ENCODE peak calls at places on chromosomes 2 and 18, in five cellular contexts. One of them, this sample, is unnamed.

GRCh38 chr2:147294825-147295392 is 549.9 kb upstream of the ACVR2A start:
- DNase-seq in sciatic nerve: no peak
- DNase-seq in mesothelial cell of epicardium: no peak
- DNase-seq in dermis blood vessel endothelial cell: no peak
- DNase-seq in NCI-H345: no peak
- DNase-seq in this sample: no peak

GRCh38 chr2:20198796-20199361 is 26.1 kb downstream of the SDC1 start:
- DNase-seq in dermis blood vessel endothelial cell: no peak
- DNase-seq in sciatic nerve: no peak
- DNase-seq in mesothelial cell of epicardium: no peak
- DNase-seq in NCI-H345: peak; percentile 38
- DNase-seq in this sample: no peak

GRCh38 chr2:71486881-71487640 is 33.7 kb downstream of the DYSF start:
- DNase-seq in sciatic nerve: no peak
- DNase-seq in mesothelial cell of epicardium: no peak
- DNase-seq in NCI-H345: no peak
- DNase-seq in dermis blood vessel endothelial cell: no peak
- DNase-seq in this sample: no peak

GRCh38 chr2:113851640-113852039 is 38.2 kb upstream of the ACTR3 start:
- DNase-seq in mesothelial cell of epicardium: no peak
- DNase-seq in sciatic nerve: no peak
- DNase-seq in dermis blood vessel endothelial cell: no peak
- DNase-seq in NCI-H345: no peak
- DNase-seq in this sample: no peak

GRCh38 chr2:36173760-36174362 is 181.7 kb upstream of the CRIM1 start:
- DNase-seq in mesothelial cell of epicardium: no peak
- DNase-seq in sciatic nerve: no peak
- DNase-seq in dermis blood vessel endothelial cell: no peak
- DNase-seq in NCI-H345: no peak
- DNase-seq in this sample: no peak

GRCh38 chr18:9631814-9632496 is 17.6 kb upstream of the PPP4R1 start:
- DNase-seq in dermis blood vessel endothelial cell: peak; percentile 78
- DNase-seq in sciatic nerve: no peak
- DNase-seq in mesothelial cell of epicardium: no peak
- DNase-seq in NCI-H345: no peak
- DNase-seq in this sample: no peak

GRCh38 chr2:101883860-101884259 is 107.9 kb upstream of the IL1R2 start:
- DNase-seq in NCI-H345: no peak
- DNase-seq in sciatic nerve: no peak
- DNase-seq in dermis blood vessel endothelial cell: peak; percentile 70
- DNase-seq in mesothelial cell of epicardium: no peak
- DNase-seq in this sample: peak; percentile 11

GRCh38 chr2:15939556-15939853 is 845 bp upstream of the MYCN start:
- DNase-seq in mesothelial cell of epicardium: no peak
- DNase-seq in NCI-H345: no peak
- DNase-seq in sciatic nerve: peak; percentile 60
- DNase-seq in dermis blood vessel endothelial cell: peak; percentile 77
- DNase-seq in this sample: no peak

GRCh38 chr2:201220102-201220570 is 37.2 kb downstream of the CASP10 start:
- DNase-seq in NCI-H345: peak; percentile 51
- DNase-seq in mesothelial cell of epicardium: no peak
- DNase-seq in sciatic nerve: no peak
- DNase-seq in dermis blood vessel endothelial cell: peak; percentile 93
- DNase-seq in this sample: peak; percentile 71

GRCh38 chr2:239519081-239519920 is 118.5 kb upstream of the HDAC4 start:
- DNase-seq in mesothelial cell of epicardium: peak; percentile 59
- DNase-seq in NCI-H345: peak; percentile 25
- DNase-seq in sciatic nerve: no peak
- DNase-seq in dermis blood vessel endothelial cell: no peak
- DNase-seq in this sample: no peak

GRCh38 chr2:220043155-220043992 is 415.9 kb downstream of the SLC4A3 start:
- DNase-seq in NCI-H345: no peak
- DNase-seq in dermis blood vessel endothelial cell: no peak
- DNase-seq in mesothelial cell of epicardium: no peak
- DNase-seq in sciatic nerve: no peak
- DNase-seq in this sample: no peak

GRCh38 chr2:121099329-121100318 is 185.4 kb downstream of the TFCP2L1 start:
- DNase-seq in mesothelial cell of epicardium: no peak
- DNase-seq in dermis blood vessel endothelial cell: peak; percentile 20
- DNase-seq in NCI-H345: peak; percentile 22
- DNase-seq in sciatic nerve: no peak
- DNase-seq in this sample: no peak

GRCh38 chr2:38722271-38723115 is 28.7 kb downstream of the SRSF7 start:
- DNase-seq in sciatic nerve: no peak
- DNase-seq in mesothelial cell of epicardium: no peak
- DNase-seq in dermis blood vessel endothelial cell: no peak
- DNase-seq in NCI-H345: no peak
- DNase-seq in this sample: no peak

GRCh38 chr2:197871780-197872456 is 67.5 kb downstream of the PLCL1 start:
- DNase-seq in sciatic nerve: no peak
- DNase-seq in NCI-H345: peak; percentile 14
- DNase-seq in mesothelial cell of epicardium: no peak
- DNase-seq in dermis blood vessel endothelial cell: no peak
- DNase-seq in this sample: no peak

GRCh38 chr2:1633936-1634587 is 110.3 kb downstream of the PXDN start:
- DNase-seq in mesothelial cell of epicardium: no peak
- DNase-seq in NCI-H345: no peak
- DNase-seq in sciatic nerve: no peak
- DNase-seq in dermis blood vessel endothelial cell: no peak
- DNase-seq in this sample: no peak

GRCh38 chr2:36352024-36352398 is 3.6 kb upstream of the CRIM1 start:
- DNase-seq in sciatic nerve: no peak
- DNase-seq in NCI-H345: peak; percentile 33
- DNase-seq in dermis blood vessel endothelial cell: peak; percentile 77
- DNase-seq in mesothelial cell of epicardium: no peak
- DNase-seq in this sample: no peak

GRCh38 chr2:222915092-222915957 is 54.5 kb downstream of the ACSL3 start:
- DNase-seq in sciatic nerve: no peak
- DNase-seq in mesothelial cell of epicardium: no peak
- DNase-seq in dermis blood vessel endothelial cell: peak; percentile 55
- DNase-seq in NCI-H345: no peak
- DNase-seq in this sample: no peak

GRCh38 chr2:239216614-239217273 is 184.1 kb downstream of the HDAC4 start:
- DNase-seq in sciatic nerve: no peak
- DNase-seq in NCI-H345: no peak
- DNase-seq in dermis blood vessel endothelial cell: peak; percentile 39
- DNase-seq in mesothelial cell of epicardium: no peak
- DNase-seq in this sample: no peak

GRCh38 chr2:155310589-155310988 is 612.1 kb downstream of the KCNJ3 start:
- DNase-seq in sciatic nerve: no peak
- DNase-seq in dermis blood vessel endothelial cell: peak; percentile 7
- DNase-seq in mesothelial cell of epicardium: no peak
- DNase-seq in NCI-H345: peak; percentile 21
- DNase-seq in this sample: no peak

GRCh38 chr2:69770193-69770702 is 28.3 kb downstream of the ANXA4 start:
- DNase-seq in mesothelial cell of epicardium: no peak
- DNase-seq in sciatic nerve: no peak
- DNase-seq in NCI-H345: no peak
- DNase-seq in dermis blood vessel endothelial cell: peak; percentile 51
- DNase-seq in this sample: no peak

GRCh38 chr2:186561467-186562208 is 28.2 kb upstream of the ITGAV start:
- DNase-seq in mesothelial cell of epicardium: no peak
- DNase-seq in sciatic nerve: no peak
- DNase-seq in NCI-H345: no peak
- DNase-seq in dermis blood vessel endothelial cell: peak; percentile 39
- DNase-seq in this sample: no peak

GRCh38 chr2:207683879-207684627 is 27.4 kb upstream of the CCNYL1 start:
- DNase-seq in NCI-H345: no peak
- DNase-seq in sciatic nerve: no peak
- DNase-seq in mesothelial cell of epicardium: no peak
- DNase-seq in dermis blood vessel endothelial cell: peak; percentile 52
- DNase-seq in this sample: no peak

GRCh38 chr18:4107049-4107459 is 348.1 kb downstream of the DLGAP1 start:
- DNase-seq in NCI-H345: no peak
- DNase-seq in sciatic nerve: no peak
- DNase-seq in mesothelial cell of epicardium: no peak
- DNase-seq in dermis blood vessel endothelial cell: no peak
- DNase-seq in this sample: no peak

GRCh38 chr2:169185711-169186110 is 116.3 kb downstream of the DHRS9 start:
- DNase-seq in mesothelial cell of epicardium: no peak
- DNase-seq in dermis blood vessel endothelial cell: no peak
- DNase-seq in NCI-H345: peak; percentile 12
- DNase-seq in sciatic nerve: no peak
- DNase-seq in this sample: no peak

GRCh38 chr2:225056330-225057073 is 14.2 kb upstream of the DOCK10 start:
- DNase-seq in dermis blood vessel endothelial cell: peak; percentile 16
- DNase-seq in mesothelial cell of epicardium: no peak
- DNase-seq in sciatic nerve: no peak
- DNase-seq in NCI-H345: no peak
- DNase-seq in this sample: no peak

GRCh38 chr18:34707670-34708069 is 2.4 kb upstream of the DTNA start:
- DNase-seq in mesothelial cell of epicardium: peak; percentile 47
- DNase-seq in dermis blood vessel endothelial cell: peak; percentile 91
- DNase-seq in sciatic nerve: no peak
- DNase-seq in NCI-H345: peak; percentile 87
- DNase-seq in this sample: peak; percentile 61

This sample was measured in pulmonary artery endothelial cell.